ENCODE peak calls at places on chromosomes 2 and 18, in eight cellular contexts. One of them, this sample, is unnamed.

GRCh38 chr2:2810504-2810903 is 479.4 kb upstream of the MYT1L start:
- DNase-seq in HCT116: no peak
- DNase-seq in RWPE2: no peak
- DNase-seq in tibial nerve: no peak
- DNase-seq in heart right ventricle: no peak
- DNase-seq in lung: no peak
- DNase-seq in A549: no peak
- DNase-seq in GM12865: no peak
- DNase-seq in this sample: no peak

GRCh38 chr2:207727256-207727655 is 15.8 kb downstream of the CCNYL1 start:
- DNase-seq in heart right ventricle: no peak
- DNase-seq in A549: no peak
- DNase-seq in GM12865: no peak
- DNase-seq in HCT116: no peak
- DNase-seq in RWPE2: no peak
- DNase-seq in lung: no peak
- DNase-seq in tibial nerve: no peak
- DNase-seq in this sample: no peak

GRCh38 chr2:168009900-168010299 is 237.5 kb downstream of the STK39 start:
- DNase-seq in HCT116: no peak
- DNase-seq in tibial nerve: no peak
- DNase-seq in A549: no peak
- DNase-seq in lung: no peak
- DNase-seq in GM12865: no peak
- DNase-seq in RWPE2: no peak
- DNase-seq in heart right ventricle: no peak
- DNase-seq in this sample: no peak

GRCh38 chr2:219571311-219572236 is at the start of gene OBSL1:
- DNase-seq in HCT116: no peak
- DNase-seq in lung: peak
- DNase-seq in heart right ventricle: peak
- DNase-seq in GM12865: no peak
- DNase-seq in A549: peak
- DNase-seq in RWPE2: peak
- DNase-seq in tibial nerve: peak
- DNase-seq in this sample: no peak

GRCh38 chr2:63058149-63058741 is 7.6 kb downstream of the OTX1 start:
- DNase-seq in tibial nerve: no peak
- DNase-seq in RWPE2: no peak
- DNase-seq in lung: no peak
- DNase-seq in A549: no peak
- DNase-seq in HCT116: no peak
- DNase-seq in GM12865: no peak
- DNase-seq in heart right ventricle: no peak
- DNase-seq in this sample: no peak

GRCh38 chr2:209519911-209520310 is 96.1 kb downstream of the MAP2 start:
- DNase-seq in A549: no peak
- DNase-seq in HCT116: no peak
- DNase-seq in GM12865: no peak
- DNase-seq in tibial nerve: no peak
- DNase-seq in RWPE2: no peak
- DNase-seq in heart right ventricle: no peak
- DNase-seq in lung: no peak
- DNase-seq in this sample: no peak

GRCh38 chr2:240999001-240999791 is 778 bp downstream of the SNED1 start:
- DNase-seq in heart right ventricle: peak
- DNase-seq in A549: no peak
- DNase-seq in GM12865: no peak
- DNase-seq in tibial nerve: peak
- DNase-seq in HCT116: no peak
- DNase-seq in lung: peak
- DNase-seq in RWPE2: peak
- DNase-seq in this sample: no peak

GRCh38 chr2:122758967-122759366 is 1003.5 kb downstream of the TSN start:
- DNase-seq in heart right ventricle: no peak
- DNase-seq in HCT116: no peak
- DNase-seq in RWPE2: no peak
- DNase-seq in GM12865: peak
- DNase-seq in tibial nerve: no peak
- DNase-seq in lung: no peak
- DNase-seq in A549: no peak
- DNase-seq in this sample: no peak

GRCh38 chr2:100125641-100126040 is 16.7 kb downstream of the AFF3 start:
- DNase-seq in RWPE2: no peak
- DNase-seq in HCT116: no peak
- DNase-seq in tibial nerve: no peak
- DNase-seq in A549: no peak
- DNase-seq in heart right ventricle: no peak
- DNase-seq in GM12865: no peak
- DNase-seq in lung: no peak
- DNase-seq in this sample: no peak

GRCh38 chr2:79040967-79041582 is 15.6 kb downstream of the REG3G start:
- DNase-seq in lung: no peak
- DNase-seq in RWPE2: no peak
- DNase-seq in HCT116: no peak
- DNase-seq in A549: no peak
- DNase-seq in GM12865: no peak
- DNase-seq in tibial nerve: no peak
- DNase-seq in heart right ventricle: no peak
- DNase-seq in this sample: no peak

GRCh38 chr2:126657636-126658315 is 1.8 kb downstream of the GYPC start:
- DNase-seq in GM12865: peak
- DNase-seq in A549: no peak
- DNase-seq in HCT116: peak
- DNase-seq in tibial nerve: peak
- DNase-seq in RWPE2: no peak
- DNase-seq in lung: peak
- DNase-seq in heart right ventricle: peak
- DNase-seq in this sample: peak

GRCh38 chr2:169509230-169509917 is at the start of gene KLHL41:
- DNase-seq in tibial nerve: no peak
- DNase-seq in HCT116: no peak
- DNase-seq in lung: no peak
- DNase-seq in RWPE2: no peak
- DNase-seq in A549: no peak
- DNase-seq in GM12865: no peak
- DNase-seq in heart right ventricle: no peak
- DNase-seq in this sample: no peak

GRCh38 chr2:172214252-172214651 is 111.6 kb upstream of the DLX2 start:
- DNase-seq in HCT116: no peak
- DNase-seq in lung: no peak
- DNase-seq in RWPE2: no peak
- DNase-seq in GM12865: no peak
- DNase-seq in heart right ventricle: no peak
- DNase-seq in tibial nerve: no peak
- DNase-seq in A549: no peak
- DNase-seq in this sample: no peak

GRCh38 chr2:180707867-180708205 is 272.6 kb upstream of the UBE2E3 start:
- DNase-seq in lung: no peak
- DNase-seq in RWPE2: peak
- DNase-seq in GM12865: no peak
- DNase-seq in heart right ventricle: no peak
- DNase-seq in A549: peak
- DNase-seq in tibial nerve: no peak
- DNase-seq in HCT116: peak
- DNase-seq in this sample: no peak

GRCh38 chr2:230906471-230907230 is 18.4 kb downstream of the GPR55 start:
- DNase-seq in HCT116: no peak
- DNase-seq in A549: no peak
- DNase-seq in lung: no peak
- DNase-seq in GM12865: no peak
- DNase-seq in tibial nerve: no peak
- DNase-seq in heart right ventricle: no peak
- DNase-seq in RWPE2: no peak
- DNase-seq in this sample: no peak

GRCh38 chr2:204078003-204078698 is 141.6 kb downstream of the ICOS start:
- DNase-seq in heart right ventricle: no peak
- DNase-seq in GM12865: no peak
- DNase-seq in lung: no peak
- DNase-seq in RWPE2: no peak
- DNase-seq in tibial nerve: no peak
- DNase-seq in HCT116: no peak
- DNase-seq in A549: no peak
- DNase-seq in this sample: no peak

GRCh38 chr18:14944838-14945237 is 196.9 kb downstream of the ANKRD30B start:
- DNase-seq in HCT116: no peak
- DNase-seq in heart right ventricle: no peak
- DNase-seq in lung: no peak
- DNase-seq in RWPE2: no peak
- DNase-seq in tibial nerve: no peak
- DNase-seq in A549: no peak
- DNase-seq in GM12865: no peak
- DNase-seq in this sample: no peak

GRCh38 chr18:14942275-14942674 is 194.3 kb downstream of the ANKRD30B start:
- DNase-seq in lung: no peak
- DNase-seq in GM12865: no peak
- DNase-seq in HCT116: no peak
- DNase-seq in RWPE2: no peak
- DNase-seq in tibial nerve: no peak
- DNase-seq in A549: no peak
- DNase-seq in heart right ventricle: no peak
- DNase-seq in this sample: no peak

GRCh38 chr18:14943486-14943885 is 195.5 kb downstream of the ANKRD30B start:
- DNase-seq in RWPE2: no peak
- DNase-seq in HCT116: no peak
- DNase-seq in heart right ventricle: no peak
- DNase-seq in GM12865: no peak
- DNase-seq in A549: no peak
- DNase-seq in lung: no peak
- DNase-seq in tibial nerve: no peak
- DNase-seq in this sample: no peak

GRCh38 chr18:14945286-14945685 is 197.3 kb downstream of the ANKRD30B start:
- DNase-seq in heart right ventricle: no peak
- DNase-seq in GM12865: no peak
- DNase-seq in lung: no peak
- DNase-seq in tibial nerve: no peak
- DNase-seq in RWPE2: no peak
- DNase-seq in A549: no peak
- DNase-seq in HCT116: no peak
- DNase-seq in this sample: no peak

DNA sequence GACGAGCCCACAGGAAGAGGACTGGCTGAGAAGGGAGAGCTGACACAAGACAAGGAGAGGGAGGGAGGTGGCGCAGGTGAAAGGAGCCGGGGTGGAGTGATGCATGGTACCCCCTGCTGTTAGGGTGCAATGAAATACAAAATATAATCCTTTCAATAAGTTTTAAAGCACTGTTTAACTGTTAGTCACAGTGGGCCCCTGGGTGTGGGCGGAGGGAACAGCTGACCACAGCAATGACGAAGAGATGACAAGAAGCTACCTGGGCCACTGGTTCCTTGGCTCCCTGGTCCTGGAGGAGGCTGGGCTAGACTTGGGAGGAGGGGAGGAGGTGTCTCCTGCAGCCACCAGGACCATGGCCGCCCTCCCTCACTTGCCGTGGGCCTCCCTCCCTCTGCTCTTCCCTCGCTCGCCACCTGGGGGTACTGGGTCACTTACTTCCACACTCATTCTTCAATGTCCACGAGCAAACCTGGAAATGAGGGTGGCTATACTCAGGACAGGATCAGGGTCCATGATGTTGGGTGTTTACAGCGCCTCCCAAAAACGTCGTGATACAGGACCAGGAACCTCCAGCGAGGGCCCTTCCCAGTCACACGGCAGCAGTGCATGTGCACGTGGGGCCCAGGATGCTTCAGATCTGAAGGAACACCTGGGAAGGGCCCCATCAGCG is 196.1 kb downstream of the ANKRD30B start:
- DNase-seq in RWPE2: no peak
- DNase-seq in tibial nerve: no peak
- DNase-seq in GM12865: no peak
- DNase-seq in lung: no peak
- DNase-seq in HCT116: no peak
- DNase-seq in A549: no peak
- DNase-seq in heart right ventricle: no peak
- DNase-seq in this sample: no peak
- TF ChIP-seq CTCF in RWPE2: no peak
- TF ChIP-seq CTCF in tibial nerve: no peak
- TF ChIP-seq CTCF in GM12865: no peak
- TF ChIP-seq CTCF in lung: no peak
- TF ChIP-seq CTCF in HCT116: no peak
- TF ChIP-seq CTCF in A549: no peak
- TF ChIP-seq CTCF in heart right ventricle: no peak
- TF ChIP-seq CTCF in this sample: no peak

GRCh38 chr2:176814740-176815367 is 397.7 kb upstream of the HNRNPA3 start:
- DNase-seq in heart right ventricle: no peak
- DNase-seq in A549: peak
- DNase-seq in tibial nerve: no peak
- DNase-seq in lung: no peak
- DNase-seq in RWPE2: no peak
- DNase-seq in GM12865: peak
- DNase-seq in HCT116: peak
- DNase-seq in this sample: peak
- TF ChIP-seq CTCF in heart right ventricle: peak
- TF ChIP-seq CTCF in A549: peak
- TF ChIP-seq CTCF in tibial nerve: peak
- TF ChIP-seq CTCF in lung: peak
- TF ChIP-seq CTCF in RWPE2: peak
- TF ChIP-seq CTCF in GM12865: peak
- TF ChIP-seq CTCF in HCT116: peak
- TF ChIP-seq CTCF in this sample: peak

GRCh38 chr2:98295721-98296414 is 50.4 kb upstream of the CNGA3 start:
- DNase-seq in heart right ventricle: no peak
- DNase-seq in RWPE2: no peak
- DNase-seq in GM12865: no peak
- DNase-seq in HCT116: no peak
- DNase-seq in A549: no peak
- DNase-seq in tibial nerve: no peak
- DNase-seq in lung: peak
- DNase-seq in this sample: no peak
- TF ChIP-seq CTCF in heart right ventricle: no peak
- TF ChIP-seq CTCF in RWPE2: no peak
- TF ChIP-seq CTCF in GM12865: no peak
- TF ChIP-seq CTCF in HCT116: no peak
- TF ChIP-seq CTCF in A549: peak
- TF ChIP-seq CTCF in tibial nerve: no peak
- TF ChIP-seq CTCF in lung: no peak
- TF ChIP-seq CTCF in this sample: no peak

GRCh38 chr2:64865073-64865830 is 123.9 kb upstream of the SLC1A4 start:
- DNase-seq in lung: peak
- DNase-seq in GM12865: peak
- DNase-seq in tibial nerve: peak
- DNase-seq in heart right ventricle: peak
- DNase-seq in HCT116: no peak
- DNase-seq in A549: peak
- DNase-seq in RWPE2: no peak
- DNase-seq in this sample: peak

GRCh38 chr2:64867253-64867996 is 121.8 kb upstream of the SLC1A4 start:
- DNase-seq in HCT116: no peak
- DNase-seq in A549: no peak
- DNase-seq in heart right ventricle: no peak
- DNase-seq in RWPE2: no peak
- DNase-seq in tibial nerve: no peak
- DNase-seq in GM12865: no peak
- DNase-seq in lung: no peak
- DNase-seq in this sample: no peak

GRCh38 chr2:64869126-64869525 is 120.1 kb upstream of the SLC1A4 start:
- DNase-seq in heart right ventricle: no peak
- DNase-seq in tibial nerve: no peak
- DNase-seq in GM12865: no peak
- DNase-seq in RWPE2: no peak
- DNase-seq in lung: no peak
- DNase-seq in HCT116: no peak
- DNase-seq in A549: no peak
- DNase-seq in this sample: no peak

GRCh38 chr2:64865831-64866146 is 123.4 kb upstream of the SLC1A4 start:
- DNase-seq in A549: no peak
- DNase-seq in HCT116: no peak
- DNase-seq in lung: no peak
- DNase-seq in tibial nerve: no peak
- DNase-seq in RWPE2: no peak
- DNase-seq in heart right ventricle: no peak
- DNase-seq in GM12865: no peak
- DNase-seq in this sample: no peak

GRCh38 chr2:64866797-64867196 is 122.4 kb upstream of the SLC1A4 start:
- DNase-seq in A549: no peak
- DNase-seq in lung: no peak
- DNase-seq in RWPE2: no peak
- DNase-seq in GM12865: no peak
- DNase-seq in heart right ventricle: no peak
- DNase-seq in tibial nerve: peak
- DNase-seq in HCT116: no peak
- DNase-seq in this sample: no peak
- TF ChIP-seq CTCF in A549: no peak
- TF ChIP-seq CTCF in lung: no peak
- TF ChIP-seq CTCF in RWPE2: no peak
- TF ChIP-seq CTCF in GM12865: no peak
- TF ChIP-seq CTCF in heart right ventricle: no peak
- TF ChIP-seq CTCF in tibial nerve: no peak
- TF ChIP-seq CTCF in HCT116: no peak
- TF ChIP-seq CTCF in this sample: no peak

This sample was measured in activated CD8-positive, alpha-beta T cell treated with anti-CD3 and anti-CD28 coated beads for 36 hours.